ENCODE peak calls at places on chromosomes 11 and 22, in four cellular contexts. X, C, V and Z are unnamed samples.

GRCh38 chr22:42615092-42615859 is 593 bp upstream of the POLDIP3 start:
- DNase-seq in X (peak; percentile 99), C (peak; percentile 94), V (peak; percentile 95), Z (peak; percentile 85)

GRCh38 chr11:1002091-1002984 is 34.2 kb downstream of the MUC6 start:
- DNase-seq in X (no peak), C (no peak), V (no peak), Z (no peak)

GRCh38 chr22:32576553-32577255 is 102.1 kb downstream of the FBXO7 start:
- DNase-seq in X (no peak), C (no peak), V (no peak), Z (no peak)

GRCh38 chr11:57542582-57542981 is 5.2 kb downstream of the SMTNL1 start:
- DNase-seq in X (no peak), C (no peak), V (no peak), Z (no peak)

GRCh38 chr11:8807544-8808225 is 103.3 kb upstream of the AKIP1 start:
- DNase-seq in X (peak; percentile 79), C (no peak), V (no peak), Z (no peak)

GRCh38 chr22:31921106-31921505 is 23.2 kb upstream of the YWHAH start:
- DNase-seq in X (no peak), C (no peak), V (no peak), Z (no peak)

GRCh38 chr22:38041760-38042584 is 15.2 kb upstream of the PICK1 start:
- DNase-seq in X (no peak), C (no peak), V (no peak), Z (no peak)

GRCh38 chr11:77351281-77351905 is 49.9 kb upstream of the GDPD4 start:
- DNase-seq in X (no peak), C (no peak), V (no peak), Z (no peak)

GRCh38 chr22:29320546-29320945 is 5.0 kb upstream of the RASL10A start:
- DNase-seq in X (no peak), C (no peak), V (no peak), Z (no peak)

GRCh38 chr11:63614136-63614664 is at the start of gene PLAAT3:
- DNase-seq in X (peak; percentile 73), C (peak; percentile 45), V (no peak), Z (peak; percentile 63)

GRCh38 chr11:126214446-126215240 is 3.1 kb downstream of the FAM118B start:
- DNase-seq in X (no peak), C (no peak), V (no peak), Z (no peak)

GRCh38 chr11:77171254-77171653 is 43.2 kb downstream of the MYO7A start:
- DNase-seq in X (no peak), C (no peak), V (no peak), Z (no peak)

GRCh38 chr11:1053121-1053901 is 16.8 kb upstream of the MUC6 start:
- DNase-seq in X (peak; percentile 13), C (no peak), V (no peak), Z (no peak)

GRCh38 chr11:112212710-112213109 is 13.5 kb upstream of the PTS start:
- DNase-seq in X (no peak), C (no peak), V (no peak), Z (no peak)